ENCODE peak calls at places on chromosomes 4 and X, in nine cellular contexts. One of them, this sample, is unnamed.

GRCh38 chr4:40976343-40976742 is 226.6 kb downstream of the NSUN7 start:
- DNase-seq in BJ: no peak
- DNase-seq in GM23248: peak; percentile 72
- DNase-seq in ELR: peak; percentile 78
- DNase-seq in HEK293T: peak; percentile 15
- DNase-seq in mucosa of descending colon: no peak
- DNase-seq in NCI-H748 treated with DMSO at 0.1 percent for 48 hours: peak; percentile 26
- DNase-seq in nucleus accumbens: no peak
- DNase-seq in activated T-cell treated with anti-CD3 and anti-CD28 coated beads, Interleukin-2, amount 50 U/mL, for 4 hours: no peak
- DNase-seq in this sample: peak; percentile 59

GRCh38 chr4:118313098-118313497 is 39.7 kb downstream of the PRSS12 start:
- DNase-seq in ELR: no peak
- DNase-seq in BJ: no peak
- DNase-seq in GM23248: no peak
- DNase-seq in activated T-cell treated with anti-CD3 and anti-CD28 coated beads, Interleukin-2, amount 50 U/mL, for 4 hours: no peak
- DNase-seq in mucosa of descending colon: no peak
- DNase-seq in NCI-H748 treated with DMSO at 0.1 percent for 48 hours: no peak
- DNase-seq in nucleus accumbens: no peak
- DNase-seq in HEK293T: no peak
- DNase-seq in this sample: no peak

GRCh38 chr4:77605210-77605902 is at the start of gene CXCL13:
- DNase-seq in ELR: no peak
- DNase-seq in BJ: no peak
- DNase-seq in NCI-H748 treated with DMSO at 0.1 percent for 48 hours: peak; percentile 33
- DNase-seq in mucosa of descending colon: no peak
- DNase-seq in HEK293T: no peak
- DNase-seq in nucleus accumbens: no peak
- DNase-seq in activated T-cell treated with anti-CD3 and anti-CD28 coated beads, Interleukin-2, amount 50 U/mL, for 4 hours: no peak
- DNase-seq in GM23248: no peak
- DNase-seq in this sample: no peak

GRCh38 chrX:69196666-69197065 is 31.4 kb upstream of the PJA1 start:
- DNase-seq in BJ: no peak
- DNase-seq in nucleus accumbens: no peak
- DNase-seq in NCI-H748 treated with DMSO at 0.1 percent for 48 hours: no peak
- DNase-seq in ELR: no peak
- DNase-seq in HEK293T: no peak
- DNase-seq in GM23248: no peak
- DNase-seq in activated T-cell treated with anti-CD3 and anti-CD28 coated beads, Interleukin-2, amount 50 U/mL, for 4 hours: no peak
- DNase-seq in mucosa of descending colon: no peak
- DNase-seq in this sample: no peak

GRCh38 chrX:53160297-53160983 is 64.6 kb downstream of the KDM5C start:
- DNase-seq in ELR: no peak
- DNase-seq in mucosa of descending colon: no peak
- DNase-seq in BJ: no peak
- DNase-seq in NCI-H748 treated with DMSO at 0.1 percent for 48 hours: no peak
- DNase-seq in HEK293T: no peak
- DNase-seq in GM23248: no peak
- DNase-seq in nucleus accumbens: no peak
- DNase-seq in activated T-cell treated with anti-CD3 and anti-CD28 coated beads, Interleukin-2, amount 50 U/mL, for 4 hours: no peak
- DNase-seq in this sample: no peak

GRCh38 chr4:188975271-188975670 is 836.0 kb downstream of the TRIML1 start:
- DNase-seq in BJ: no peak
- DNase-seq in nucleus accumbens: no peak
- DNase-seq in NCI-H748 treated with DMSO at 0.1 percent for 48 hours: no peak
- DNase-seq in HEK293T: no peak
- DNase-seq in ELR: no peak
- DNase-seq in GM23248: no peak
- DNase-seq in activated T-cell treated with anti-CD3 and anti-CD28 coated beads, Interleukin-2, amount 50 U/mL, for 4 hours: no peak
- DNase-seq in mucosa of descending colon: no peak
- DNase-seq in this sample: no peak

GRCh38 chr4:80265571-80266266 is 745 bp upstream of the FGF5 start:
- DNase-seq in NCI-H748 treated with DMSO at 0.1 percent for 48 hours: no peak
- DNase-seq in ELR: peak; percentile 90
- DNase-seq in nucleus accumbens: no peak
- DNase-seq in mucosa of descending colon: no peak
- DNase-seq in activated T-cell treated with anti-CD3 and anti-CD28 coated beads, Interleukin-2, amount 50 U/mL, for 4 hours: no peak
- DNase-seq in BJ: peak; percentile 47
- DNase-seq in HEK293T: peak; percentile 42
- DNase-seq in GM23248: peak; percentile 95
- DNase-seq in this sample: peak; percentile 86

GRCh38 chrX:136608295-136608933 is 39.5 kb upstream of the CD40LG start:
- DNase-seq in mucosa of descending colon: peak; percentile 51
- DNase-seq in GM23248: peak; percentile 39
- DNase-seq in ELR: no peak
- DNase-seq in BJ: no peak
- DNase-seq in HEK293T: no peak
- DNase-seq in NCI-H748 treated with DMSO at 0.1 percent for 48 hours: no peak
- DNase-seq in activated T-cell treated with anti-CD3 and anti-CD28 coated beads, Interleukin-2, amount 50 U/mL, for 4 hours: peak; percentile 53
- DNase-seq in nucleus accumbens: peak; percentile 0
- DNase-seq in this sample: peak; percentile 11

GRCh38 chr4:61462451-61463326 is 262.6 kb downstream of the ADGRL3 start:
- DNase-seq in HEK293T: no peak
- DNase-seq in mucosa of descending colon: no peak
- DNase-seq in BJ: no peak
- DNase-seq in nucleus accumbens: no peak
- DNase-seq in GM23248: no peak
- DNase-seq in NCI-H748 treated with DMSO at 0.1 percent for 48 hours: no peak
- DNase-seq in ELR: peak; percentile 55
- DNase-seq in activated T-cell treated with anti-CD3 and anti-CD28 coated beads, Interleukin-2, amount 50 U/mL, for 4 hours: no peak
- DNase-seq in this sample: peak; percentile 86

GRCh38 chr4:186643501-186644315 is 79.9 kb downstream of the FAT1 start:
- DNase-seq in mucosa of descending colon: no peak
- DNase-seq in GM23248: peak; percentile 81
- DNase-seq in NCI-H748 treated with DMSO at 0.1 percent for 48 hours: no peak
- DNase-seq in ELR: peak; percentile 87
- DNase-seq in BJ: peak; percentile 16
- DNase-seq in HEK293T: no peak
- DNase-seq in nucleus accumbens: no peak
- DNase-seq in activated T-cell treated with anti-CD3 and anti-CD28 coated beads, Interleukin-2, amount 50 U/mL, for 4 hours: no peak
- DNase-seq in this sample: peak; percentile 72

GRCh38 chr4:25759101-25759500 is 103.5 kb downstream of the SLC34A2 start:
- DNase-seq in NCI-H748 treated with DMSO at 0.1 percent for 48 hours: no peak
- DNase-seq in nucleus accumbens: no peak
- DNase-seq in mucosa of descending colon: no peak
- DNase-seq in activated T-cell treated with anti-CD3 and anti-CD28 coated beads, Interleukin-2, amount 50 U/mL, for 4 hours: no peak
- DNase-seq in ELR: no peak
- DNase-seq in HEK293T: no peak
- DNase-seq in BJ: no peak
- DNase-seq in GM23248: no peak
- DNase-seq in this sample: no peak

GRCh38 chr4:107616838-107617389 is 103.1 kb downstream of the PAPSS1 start:
- DNase-seq in BJ: no peak
- DNase-seq in mucosa of descending colon: no peak
- DNase-seq in NCI-H748 treated with DMSO at 0.1 percent for 48 hours: no peak
- DNase-seq in ELR: no peak
- DNase-seq in GM23248: no peak
- DNase-seq in HEK293T: no peak
- DNase-seq in activated T-cell treated with anti-CD3 and anti-CD28 coated beads, Interleukin-2, amount 50 U/mL, for 4 hours: no peak
- DNase-seq in nucleus accumbens: no peak
- DNase-seq in this sample: no peak

GRCh38 chr4:128782076-128782715 is 27.3 kb upstream of the JADE1 start:
- DNase-seq in BJ: no peak
- DNase-seq in ELR: no peak
- DNase-seq in HEK293T: no peak
- DNase-seq in nucleus accumbens: no peak
- DNase-seq in NCI-H748 treated with DMSO at 0.1 percent for 48 hours: no peak
- DNase-seq in mucosa of descending colon: no peak
- DNase-seq in GM23248: peak; percentile 81
- DNase-seq in activated T-cell treated with anti-CD3 and anti-CD28 coated beads, Interleukin-2, amount 50 U/mL, for 4 hours: peak; percentile 53
- DNase-seq in this sample: peak; percentile 61

GRCh38 chr4:128220286-128221235 is 67.1 kb downstream of the PGRMC2 start:
- DNase-seq in BJ: no peak
- DNase-seq in GM23248: peak; percentile 77
- DNase-seq in nucleus accumbens: no peak
- DNase-seq in HEK293T: peak; percentile 25
- DNase-seq in mucosa of descending colon: no peak
- DNase-seq in ELR: peak; percentile 80
- DNase-seq in activated T-cell treated with anti-CD3 and anti-CD28 coated beads, Interleukin-2, amount 50 U/mL, for 4 hours: no peak
- DNase-seq in NCI-H748 treated with DMSO at 0.1 percent for 48 hours: peak; percentile 18
- DNase-seq in this sample: peak; percentile 74

This sample was measured in fibroblast of lung.